ENCODE peak calls at places on chromosomes 6 and 20, in nine cellular contexts. One of them, this sample, is unnamed.
A peak's percentile ranks its signal among the peaks of the same experiment; 100 is the strongest.

GRCh38 chr6:15386756-15387112 is 140.9 kb downstream of the JARID2 start:
- DNase-seq in adrenal gland: no peak
- DNase-seq in epithelial cell of prostate: no peak
- DNase-seq in NCI-H187 treated with DMSO at 0.1 percent for 48 hours: no peak
- DNase-seq in activated naive CD8-positive, alpha-beta T cell treated with anti-CD3 and anti-CD28 coated beads for 36 hours: no peak
- DNase-seq in nephron progenitor cell: no peak
- DNase-seq in kidney epithelial cell: no peak
- DNase-seq in neural crest cell: no peak
- DNase-seq in brain microvascular endothelial cell: no peak
- DNase-seq in this sample: no peak

GRCh38 chr6:116450769-116451740 is 10.1 kb upstream of the CALHM6 start:
- DNase-seq in adrenal gland: no peak
- DNase-seq in epithelial cell of prostate: peak; percentile 68
- DNase-seq in NCI-H187 treated with DMSO at 0.1 percent for 48 hours: no peak
- DNase-seq in activated naive CD8-positive, alpha-beta T cell treated with anti-CD3 and anti-CD28 coated beads for 36 hours: peak; percentile 8
- DNase-seq in nephron progenitor cell: no peak
- DNase-seq in kidney epithelial cell: no peak
- DNase-seq in neural crest cell: no peak
- DNase-seq in brain microvascular endothelial cell: no peak
- DNase-seq in this sample: no peak

GRCh38 chr20:53832499-53832898 is 237.9 kb downstream of the BCAS1 start:
- DNase-seq in adrenal gland: no peak
- DNase-seq in epithelial cell of prostate: no peak
- DNase-seq in NCI-H187 treated with DMSO at 0.1 percent for 48 hours: no peak
- DNase-seq in activated naive CD8-positive, alpha-beta T cell treated with anti-CD3 and anti-CD28 coated beads for 36 hours: no peak
- DNase-seq in nephron progenitor cell: no peak
- DNase-seq in kidney epithelial cell: no peak
- DNase-seq in neural crest cell: no peak
- DNase-seq in brain microvascular endothelial cell: no peak
- DNase-seq in this sample: no peak

GRCh38 chr6:23245559-23245958 is 676.2 kb downstream of the HDGFL1 start:
- DNase-seq in adrenal gland: no peak
- DNase-seq in epithelial cell of prostate: no peak
- DNase-seq in NCI-H187 treated with DMSO at 0.1 percent for 48 hours: no peak
- DNase-seq in activated naive CD8-positive, alpha-beta T cell treated with anti-CD3 and anti-CD28 coated beads for 36 hours: no peak
- DNase-seq in nephron progenitor cell: no peak
- DNase-seq in kidney epithelial cell: no peak
- DNase-seq in neural crest cell: no peak
- DNase-seq in brain microvascular endothelial cell: no peak
- DNase-seq in this sample: no peak

GRCh38 chr20:57708694-57709673 is 831 bp downstream of the PMEPA1 start:
- DNase-seq in adrenal gland: no peak
- DNase-seq in epithelial cell of prostate: no peak
- DNase-seq in NCI-H187 treated with DMSO at 0.1 percent for 48 hours: no peak
- DNase-seq in activated naive CD8-positive, alpha-beta T cell treated with anti-CD3 and anti-CD28 coated beads for 36 hours: peak; percentile 13
- DNase-seq in nephron progenitor cell: peak; percentile 54
- DNase-seq in kidney epithelial cell: no peak
- DNase-seq in neural crest cell: no peak
- DNase-seq in brain microvascular endothelial cell: peak; percentile 25
- DNase-seq in this sample: no peak

GRCh38 chr6:122710908-122711307 is 68.6 kb upstream of the FABP7 start:
- DNase-seq in adrenal gland: no peak
- DNase-seq in epithelial cell of prostate: no peak
- DNase-seq in NCI-H187 treated with DMSO at 0.1 percent for 48 hours: no peak
- DNase-seq in activated naive CD8-positive, alpha-beta T cell treated with anti-CD3 and anti-CD28 coated beads for 36 hours: no peak
- DNase-seq in nephron progenitor cell: no peak
- DNase-seq in kidney epithelial cell: no peak
- DNase-seq in neural crest cell: no peak
- DNase-seq in brain microvascular endothelial cell: no peak
- DNase-seq in this sample: no peak

GRCh38 chr6:149184523-149184922 is 133.0 kb upstream of the TAB2 start:
- DNase-seq in adrenal gland: no peak
- DNase-seq in epithelial cell of prostate: no peak
- DNase-seq in NCI-H187 treated with DMSO at 0.1 percent for 48 hours: no peak
- DNase-seq in activated naive CD8-positive, alpha-beta T cell treated with anti-CD3 and anti-CD28 coated beads for 36 hours: no peak
- DNase-seq in nephron progenitor cell: no peak
- DNase-seq in kidney epithelial cell: no peak
- DNase-seq in neural crest cell: no peak
- DNase-seq in brain microvascular endothelial cell: no peak
- DNase-seq in this sample: no peak

GRCh38 chr6:77492529-77492928 is 29.2 kb upstream of the HTR1B start:
- DNase-seq in adrenal gland: no peak
- DNase-seq in epithelial cell of prostate: peak; percentile 12
- DNase-seq in NCI-H187 treated with DMSO at 0.1 percent for 48 hours: no peak
- DNase-seq in activated naive CD8-positive, alpha-beta T cell treated with anti-CD3 and anti-CD28 coated beads for 36 hours: no peak
- DNase-seq in nephron progenitor cell: no peak
- DNase-seq in kidney epithelial cell: no peak
- DNase-seq in neural crest cell: no peak
- DNase-seq in brain microvascular endothelial cell: no peak
- DNase-seq in this sample: no peak

GRCh38 chr20:2312876-2313275 is 17.1 kb downstream of the TGM3 start:
- DNase-seq in adrenal gland: no peak
- DNase-seq in epithelial cell of prostate: no peak
- DNase-seq in NCI-H187 treated with DMSO at 0.1 percent for 48 hours: no peak
- DNase-seq in activated naive CD8-positive, alpha-beta T cell treated with anti-CD3 and anti-CD28 coated beads for 36 hours: no peak
- DNase-seq in nephron progenitor cell: no peak
- DNase-seq in kidney epithelial cell: no peak
- DNase-seq in neural crest cell: no peak
- DNase-seq in brain microvascular endothelial cell: no peak
- DNase-seq in this sample: no peak

GRCh38 chr6:12648171-12648570 is 68.4 kb upstream of the PHACTR1 start:
- DNase-seq in adrenal gland: no peak
- DNase-seq in epithelial cell of prostate: no peak
- DNase-seq in NCI-H187 treated with DMSO at 0.1 percent for 48 hours: no peak
- DNase-seq in activated naive CD8-positive, alpha-beta T cell treated with anti-CD3 and anti-CD28 coated beads for 36 hours: no peak
- DNase-seq in nephron progenitor cell: no peak
- DNase-seq in kidney epithelial cell: no peak
- DNase-seq in neural crest cell: no peak
- DNase-seq in brain microvascular endothelial cell: no peak
- DNase-seq in this sample: no peak